ENCODE peak calls at places on chromosomes 11 and 22, in eight cellular contexts. N is activated CD8-positive, alpha-beta memory T cell treated with anti-CD3 and anti-CD28 coated beads for 4 hours; F is bronchial epithelial cell; M is activated T-cell treated with anti-CD3 and anti-CD28 coated beads, Interleukin-2, amount 50 U/mL, for 4 hours; Y is H9; I is ovary; H is A172; Q is substantia nigra. T is an unnamed sample.

GRCh38 chr11:101860694-101861371 is 54.0 kb upstream of the CEP126 start:
- DNase-seq in N (no peak), F (peak; percentile 64), M (peak; percentile 5), Y (peak; percentile 69), I (peak; percentile 24), H (peak; percentile 40), Q (peak; percentile 7), T (no peak)

GRCh38 chr11:78753297-78753696 is 178.6 kb upstream of the NARS2 start:
- DNase-seq in N (no peak), F (no peak), M (no peak), Y (no peak), I (no peak), H (no peak), Q (no peak), T (no peak)

GRCh38 chr11:59616396-59616982 is 915 bp upstream of the OSBP start:
- DNase-seq in N (no peak), F (no peak), M (no peak), Y (no peak), I (no peak), H (no peak), Q (no peak), T (no peak)

GRCh38 chr22:48489551-48490512 is 1337.8 kb downstream of the BRD1 start:
- DNase-seq in N (no peak), F (no peak), M (no peak), Y (peak; percentile 30), I (no peak), H (no peak), Q (no peak), T (peak; percentile 44)

GRCh38 chr11:66950113-66950535 is 8.1 kb downstream of the PC start:
- DNase-seq in N (no peak), F (peak; percentile 81), M (peak; percentile 16), Y (peak; percentile 76), I (no peak), H (peak; percentile 91), Q (no peak), T (peak; percentile 44)

GRCh38 chr11:49851971-49852389 is 100.2 kb upstream of the OR4C13 start:
- DNase-seq in N (no peak), F (no peak), M (no peak), Y (no peak), I (no peak), H (no peak), Q (no peak), T (no peak)

GRCh38 chr11:95282337-95282751 is 51.3 kb upstream of the SESN3 start:
- DNase-seq in N (no peak), F (no peak), M (no peak), Y (no peak), I (no peak), H (no peak), Q (no peak), T (no peak)

GRCh38 chr11:36292311-36292722 is 3.1 kb upstream of the COMMD9 start:
- DNase-seq in N (no peak), F (peak; percentile 43), M (no peak), Y (no peak), I (no peak), H (peak; percentile 33), Q (no peak), T (no peak)

GRCh38 chr11:8899119-8899753 is 11.8 kb upstream of the AKIP1 start:
- DNase-seq in N (no peak), F (no peak), M (no peak), Y (no peak), I (no peak), H (no peak), Q (no peak), T (no peak)

GRCh38 chr11:78647986-78648875 is 73.6 kb upstream of the NARS2 start:
- DNase-seq in N (no peak), F (no peak), M (no peak), Y (no peak), I (no peak), H (no peak), Q (no peak), T (no peak)

GRCh38 chr11:44065161-44065571 is 904 bp upstream of the ACCS start:
- DNase-seq in N (no peak), F (no peak), M (no peak), Y (no peak), I (no peak), H (no peak), Q (no peak), T (no peak)

GRCh38 chr11:18707811-18708340 is 9.3 kb downstream of the TMEM86A start:
- DNase-seq in N (no peak), F (no peak), M (no peak), Y (no peak), I (no peak), H (no peak), Q (no peak), T (no peak)

GRCh38 chr11:84194696-84195095 is 908.5 kb upstream of the CCDC90B start:
- DNase-seq in N (no peak), F (no peak), M (no peak), Y (no peak), I (no peak), H (no peak), Q (no peak), T (no peak)

GRCh38 chr11:2653930-2654739 is 45.7 kb downstream of the KCNQ1OT1 start:
- DNase-seq in N (no peak), F (no peak), M (no peak), Y (no peak), I (no peak), H (no peak), Q (no peak), T (no peak)

T was measured in posterior cingulate gyrus.